ENCODE peak calls at places on chromosomes 12 and 14, in eight cellular contexts. E is HTR-8/SVneo; X is GM19239; H is ELR; P is stimulated activated CD4-positive, alpha-beta T cell treated with anti-CD3 and anti-CD28 coated beads, Interleukin-1b, Interleukin-23, amount 100 ng/mL, for 1 hour; O is GM18507; D is COLO829; J is IMR-90. B is an unnamed sample.

GRCh38 chr14:32038876-32039275 is 38.2 kb upstream of the ARHGAP5 start:
- DNase-seq in E (no peak), X (no peak), H (peak; percentile 41), P (no peak), O (no peak), D (no peak), J (peak; percentile 1), B (no peak)

GRCh38 chr14:94599656-94600004 is 12.6 kb upstream of the SERPINA3 start:
- DNase-seq in E (no peak), X (no peak), H (no peak), P (no peak), O (no peak), D (peak; percentile 6), J (no peak), B (no peak)

GRCh38 chr14:95440496-95440895 is 76.0 kb downstream of the SYNE3 start:
- DNase-seq in E (no peak), X (no peak), H (no peak), P (no peak), O (no peak), D (no peak), J (peak; percentile 15), B (no peak)

GRCh38 chr12:13258212-13258611 is 61.7 kb downstream of the EMP1 start:
- DNase-seq in E (no peak), X (no peak), H (no peak), P (no peak), O (no peak), D (no peak), J (no peak), B (no peak)

GRCh38 chr14:21846227-21846885 is 172.7 kb upstream of the OR4E1 start:
- DNase-seq in E (no peak), X (no peak), H (peak; percentile 40), P (peak; percentile 49), O (no peak), D (peak; percentile 16), J (peak; percentile 0), B (no peak)

GRCh38 chr12:93714382-93714781 is 37.2 kb downstream of the CRADD start:
- DNase-seq in E (no peak), X (no peak), H (no peak), P (no peak), O (no peak), D (no peak), J (no peak), B (no peak)

GRCh38 chr12:31965090-31965489 is 5.9 kb downstream of the RESF1 start:
- DNase-seq in E (no peak), X (no peak), H (no peak), P (no peak), O (no peak), D (no peak), J (no peak), B (no peak)

GRCh38 chr12:21697829-21698630 is 40.4 kb upstream of the LDHB start:
- DNase-seq in E (no peak), X (no peak), H (peak; percentile 59), P (no peak), O (no peak), D (peak; percentile 7), J (peak; percentile 48), B (no peak)

GRCh38 chr14:100577321-100577985 is 9.8 kb downstream of the BEGAIN start:
- DNase-seq in E (no peak), X (no peak), H (no peak), P (no peak), O (no peak), D (no peak), J (no peak), B (peak; percentile 87)

GRCh38 chr12:130960787-130961186 is 7.1 kb downstream of the ADGRD1 start:
- DNase-seq in E (no peak), X (no peak), H (no peak), P (no peak), O (no peak), D (no peak), J (no peak), B (no peak)

GRCh38 chr14:93114068-93114710 is 1.5 kb downstream of the ITPK1 start:
- DNase-seq in E (no peak), X (no peak), H (no peak), P (no peak), O (no peak), D (no peak), J (no peak), B (no peak)

GRCh38 chr12:28175098-28175589 is 15.1 kb upstream of the CCDC91 start:
- DNase-seq in E (no peak), X (no peak), H (no peak), P (no peak), O (no peak), D (no peak), J (no peak), B (no peak)

GRCh38 chr12:7835766-7836165 is 36.9 kb downstream of the SLC2A14 start:
- DNase-seq in E (no peak), X (no peak), H (no peak), P (no peak), O (no peak), D (no peak), J (no peak), B (no peak)

GRCh38 chr14:56686416-56686815 is 106.8 kb downstream of the TMEM260 start:
- DNase-seq in E (no peak), X (no peak), H (no peak), P (no peak), O (no peak), D (no peak), J (no peak), B (no peak)

GRCh38 chr14:98871796-98872195 is 400.2 kb downstream of the BCL11B start:
- DNase-seq in E (no peak), X (no peak), H (no peak), P (no peak), O (no peak), D (no peak), J (no peak), B (no peak)

GRCh38 chr12:80261403-80261802 is 162.1 kb downstream of the OTOGL start:
- DNase-seq in E (no peak), X (no peak), H (no peak), P (no peak), O (no peak), D (no peak), J (no peak), B (no peak)

GRCh38 chr12:11623382-11623781 is 26.1 kb upstream of the ETV6 start:
- DNase-seq in E (no peak), X (no peak), H (no peak), P (no peak), O (no peak), D (no peak), J (peak; percentile 60), B (no peak)

GRCh38 chr12:52582971-52583456 is 9.4 kb upstream of the KRT74 start:
- DNase-seq in E (peak; percentile 86), X (peak; percentile 26), H (peak; percentile 69), P (peak; percentile 39), O (peak; percentile 30), D (peak; percentile 50), J (peak; percentile 43), B (peak; percentile 81)

GRCh38 chr14:96091941-96092411 is 52.8 kb downstream of the C14orf132 start:
- DNase-seq in E (no peak), X (no peak), H (peak; percentile 62), P (no peak), O (no peak), D (no peak), J (no peak), B (peak; percentile 55)

GRCh38 chr12:105414088-105414487 is 83.6 kb downstream of the C12orf75 start:
- DNase-seq in E (no peak), X (no peak), H (no peak), P (no peak), O (no peak), D (no peak), J (no peak), B (no peak)

GRCh38 chr12:88494520-88494919 is 85.8 kb downstream of the KITLG start:
- DNase-seq in E (no peak), X (no peak), H (no peak), P (no peak), O (no peak), D (no peak), J (no peak), B (no peak)

GRCh38 chr14:94601961-94602391 is 10.2 kb upstream of the SERPINA3 start:
- DNase-seq in E (peak; percentile 53), X (no peak), H (peak; percentile 91), P (no peak), O (no peak), D (peak; percentile 37), J (peak; percentile 89), B (no peak)

GRCh38 chr12:121765573-121765972 is 27.9 kb downstream of the RHOF start:
- DNase-seq in E (peak; percentile 86), X (no peak), H (peak; percentile 96), P (no peak), O (no peak), D (peak; percentile 35), J (peak; percentile 97), B (no peak)

GRCh38 chr12:84172823-84173424 is 739.7 kb downstream of the SLC6A15 start:
- DNase-seq in E (no peak), X (no peak), H (no peak), P (no peak), O (no peak), D (no peak), J (no peak), B (no peak)

GRCh38 chr14:94005324-94005723 is 8.2 kb downstream of the CCDC197 start:
- DNase-seq in E (no peak), X (no peak), H (peak; percentile 40), P (no peak), O (no peak), D (peak; percentile 54), J (no peak), B (no peak)

GRCh38 chr14:50520947-50521815 is 11.2 kb downstream of the MAP4K5 start:
- DNase-seq in E (peak; percentile 60), X (no peak), H (peak; percentile 97), P (peak; percentile 27), O (no peak), D (peak; percentile 47), J (peak; percentile 95), B (no peak)

GRCh38 chr12:128025856-128026255 is 241.1 kb upstream of the TMEM132C start:
- DNase-seq in E (no peak), X (no peak), H (no peak), P (no peak), O (no peak), D (no peak), J (no peak), B (no peak)

GRCh38 chr14:99522934-99523660 is 41.9 kb downstream of the CCNK start:
- DNase-seq in E (no peak), X (no peak), H (peak; percentile 35), P (no peak), O (no peak), D (no peak), J (peak; percentile 23), B (no peak)